ENCODE peak calls at places on chromosomes 1 and 21, in eight cellular contexts. B is ovary, L is breast epithelium, S is hepatocyte, V is left ventricle myocardium inferior, C is BJ, N is AG04450, G is esophagus squamous epithelium. K is an unnamed sample.

GRCh38 chr1:12376236-12377064 is 146.6 kb downstream of the VPS13D start:
- DNase-seq in B (no peak), L (no peak), S (peak), V (no peak), C (no peak), N (no peak), G (no peak), K (no peak)

GRCh38 chr1:206982216-206982615 is 12.0 kb upstream of the FCAMR start:
- DNase-seq in B (no peak), L (no peak), S (peak), V (peak), C (no peak), N (no peak), G (no peak), K (peak)

GRCh38 chr21:39125752-39126485 is 57.3 kb downstream of the PSMG1 start:
- DNase-seq in B (peak), L (no peak), S (peak), V (no peak), C (no peak), N (peak), G (no peak), K (peak)

GRCh38 chr1:94745742-94746141 is 74.4 kb upstream of the SLC44A3 start:
- DNase-seq in B (no peak), L (no peak), S (no peak), V (no peak), C (no peak), N (no peak), G (no peak), K (no peak)

GRCh38 chr1:151833172-151833571 is 1.6 kb upstream of the RORC start:
- DNase-seq in B (no peak), L (no peak), S (no peak), V (no peak), C (no peak), N (no peak), G (no peak), K (no peak)

GRCh38 chr1:106972074-106972473 is 84.4 kb upstream of the PRMT6 start:
- DNase-seq in B (no peak), L (no peak), S (no peak), V (no peak), C (no peak), N (no peak), G (no peak), K (no peak)

GRCh38 chr1:222019029-222019428 is 277.1 kb upstream of the DUSP10 start:
- DNase-seq in B (no peak), L (no peak), S (no peak), V (no peak), C (no peak), N (no peak), G (no peak), K (no peak)

GRCh38 chr1:93662481-93663190 is 19.0 kb downstream of the BCAR3 start:
- DNase-seq in B (no peak), L (no peak), S (peak), V (no peak), C (no peak), N (no peak), G (no peak), K (no peak)

GRCh38 chr1:117231748-117232373 is 21.1 kb upstream of the VTCN1 start:
- DNase-seq in B (peak), L (no peak), S (peak), V (no peak), C (no peak), N (no peak), G (no peak), K (no peak)

GRCh38 chr1:164759144-164759920 is 200.3 kb downstream of the PBX1 start:
- DNase-seq in B (no peak), L (no peak), S (no peak), V (no peak), C (no peak), N (no peak), G (no peak), K (no peak)

GRCh38 chr1:194225781-194226180 is 1039.4 kb upstream of the B3GALT2 start:
- DNase-seq in B (no peak), L (no peak), S (no peak), V (no peak), C (no peak), N (no peak), G (no peak), K (no peak)

GRCh38 chr21:35072960-35073359 is 23.9 kb upstream of the RUNX1 start:
- DNase-seq in B (peak), L (no peak), S (peak), V (peak), C (no peak), N (peak), G (no peak), K (peak)

GRCh38 chr1:86621286-86621685 is 74.4 kb downstream of the CLCA4 start:
- DNase-seq in B (no peak), L (no peak), S (no peak), V (no peak), C (no peak), N (no peak), G (no peak), K (no peak)

GRCh38 chr1:7278045-7278444 is 492.8 kb downstream of the CAMTA1 start:
- DNase-seq in B (no peak), L (no peak), S (no peak), V (no peak), C (no peak), N (no peak), G (no peak), K (no peak)

GRCh38 chr1:40880813-40881549 is 18.8 kb upstream of the CITED4 start:
- DNase-seq in B (no peak), L (no peak), S (no peak), V (no peak), C (no peak), N (no peak), G (no peak), K (no peak)

GRCh38 chr1:210597555-210598134 is 268.9 kb downstream of the HHAT start:
- DNase-seq in B (no peak), L (no peak), S (peak), V (no peak), C (peak), N (peak), G (no peak), K (no peak)

GRCh38 chr1:17119076-17119743 is at the start of gene PADI2:
- DNase-seq in B (peak), L (peak), S (peak), V (peak), C (no peak), N (no peak), G (no peak), K (peak)

GRCh38 chr1:71494163-71494562 is 413.3 kb upstream of the ZRANB2 start:
- DNase-seq in B (no peak), L (no peak), S (no peak), V (no peak), C (no peak), N (no peak), G (no peak), K (no peak)

GRCh38 chr21:36705679-36706481 is 7.0 kb downstream of the SIM2 start:
- DNase-seq in B (no peak), L (no peak), S (no peak), V (no peak), C (no peak), N (no peak), G (no peak), K (no peak)

DNA sequence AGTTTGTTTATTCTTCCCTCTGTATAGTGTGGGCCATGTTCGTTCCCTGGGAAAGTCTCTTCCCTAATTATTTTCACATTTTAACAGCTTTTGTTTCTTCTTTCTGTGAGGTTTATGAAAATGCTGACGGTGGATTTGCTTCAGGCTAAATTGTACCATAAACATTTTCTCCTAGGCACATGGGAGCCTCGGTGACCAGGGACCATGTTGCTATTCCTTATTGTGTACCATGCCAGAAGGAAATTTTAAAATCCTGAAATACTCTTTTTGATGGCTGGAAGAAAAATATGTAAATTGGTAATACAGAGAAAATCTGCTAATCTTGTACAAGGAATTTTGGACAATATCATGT is 230.1 kb upstream of the JUN start:
- DNase-seq in B (no peak), L (no peak), S (no peak), V (no peak), C (no peak), N (no peak), G (no peak), K (no peak)
- H3K4me3 ChIP-seq in B (no peak), L (no peak), S (no peak), V (peak), C (no peak), N (no peak), G (peak), K (peak)

DNA sequence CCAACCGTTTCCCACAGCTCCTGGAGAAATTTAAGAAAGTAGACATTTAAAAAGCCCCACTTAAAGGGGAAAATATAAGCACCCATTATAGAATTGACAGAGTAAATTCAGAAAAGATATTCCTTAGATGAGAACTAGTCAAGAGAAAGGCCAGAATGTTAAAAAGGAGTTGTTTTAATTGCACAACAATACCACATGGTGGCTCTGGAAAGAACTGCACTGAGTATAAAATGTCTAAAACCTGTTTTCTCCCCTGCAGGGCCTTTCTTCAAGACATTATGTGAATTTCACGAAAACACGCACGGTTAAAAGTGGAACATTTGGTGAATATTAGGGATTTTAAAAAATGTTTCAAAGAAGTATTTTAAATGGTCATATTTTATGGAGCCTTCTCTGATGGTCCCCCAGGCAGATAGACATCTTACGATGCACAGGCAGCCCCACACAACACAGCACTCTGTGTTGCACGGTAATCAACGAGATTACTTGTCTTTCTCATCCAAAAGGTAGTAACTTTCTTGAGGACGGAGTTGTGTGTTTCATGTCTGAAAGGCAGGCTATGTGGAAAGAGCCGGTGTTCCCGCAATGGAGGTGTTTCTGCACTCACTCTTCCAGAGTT is 101.9 kb downstream of the PRRX1 start:
- DNase-seq in B (no peak), L (no peak), S (peak), V (no peak), C (no peak), N (peak), G (no peak), K (no peak)
- TF ChIP-seq CTCF in B (peak), L (peak), S (peak), V (peak), C (peak), N (peak), G (no peak), K (peak)

GRCh38 chr1:54711536-54711935 is 4.1 kb upstream of the TTC4 start:
- DNase-seq in B (no peak), L (no peak), S (no peak), V (no peak), C (no peak), N (no peak), G (no peak), K (no peak)

GRCh38 chr1:54715493-54716298 is at the start of gene TTC4:
- DNase-seq in B (peak), L (peak), S (peak), V (peak), C (peak), N (peak), G (no peak), K (peak)

GRCh38 chr1:54710841-54711240 is 4.8 kb upstream of the TTC4 start:
- DNase-seq in B (no peak), L (no peak), S (no peak), V (no peak), C (no peak), N (no peak), G (no peak), K (no peak)

GRCh38 chr1:54716299-54717047 is 812 bp downstream of the TTC4 start:
- DNase-seq in B (no peak), L (no peak), S (no peak), V (no peak), C (peak), N (no peak), G (no peak), K (no peak)

DNA sequence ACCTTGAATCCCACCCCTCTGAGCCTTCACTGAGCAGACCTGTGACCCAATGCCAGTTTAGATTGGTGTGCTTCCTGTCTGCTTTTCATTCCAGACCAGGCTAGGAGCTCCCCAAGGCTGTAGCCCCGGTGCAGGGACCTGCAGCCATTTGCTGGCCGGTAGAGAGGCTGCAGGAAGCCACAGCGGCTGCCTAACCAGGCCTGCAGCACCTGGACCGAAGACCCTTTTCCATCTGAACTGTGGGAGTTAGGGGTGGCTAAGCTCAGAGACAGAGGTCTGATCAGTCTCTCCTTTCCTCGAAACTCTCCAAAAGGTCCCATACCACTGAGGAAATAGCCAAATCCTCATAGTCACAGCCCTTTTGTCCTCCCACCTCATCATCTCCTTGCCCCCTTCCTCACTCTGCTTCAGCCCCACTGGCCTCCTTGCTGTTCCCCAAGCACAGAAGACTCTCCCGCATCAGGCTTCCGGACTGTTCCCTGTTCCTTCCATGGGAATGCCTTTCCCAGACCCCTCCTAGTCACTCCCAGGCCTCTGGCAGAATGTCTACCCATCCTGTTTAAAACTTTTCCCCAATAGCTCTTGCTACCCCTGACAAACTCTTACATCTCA is 674 bp upstream of the TTC4 start:
- DNase-seq in B (no peak), L (no peak), S (no peak), V (no peak), C (no peak), N (no peak), G (no peak), K (no peak)
- H3K4me3 ChIP-seq in B (peak), L (peak), S (peak), V (peak), C (peak), N (peak), G (peak), K (peak)

GRCh38 chr1:178614286-178614685 is 101.4 kb downstream of the TEX35 start:
- DNase-seq in B (no peak), L (no peak), S (no peak), V (no peak), C (no peak), N (no peak), G (no peak), K (no peak)
- TF ChIP-seq CTCF in B (no peak), L (no peak), S (no peak), V (no peak), C (no peak), N (no peak), G (no peak), K (no peak)

GRCh38 chr1:14735861-14736260 is 137.4 kb downstream of the KAZN start:
- DNase-seq in B (no peak), L (no peak), S (no peak), V (no peak), C (no peak), N (no peak), G (no peak), K (no peak)

GRCh38 chr1:14733779-14734140 is 135.3 kb downstream of the KAZN start:
- DNase-seq in B (no peak), L (no peak), S (no peak), V (no peak), C (no peak), N (no peak), G (no peak), K (no peak)

GRCh38 chr1:14733053-14733778 is 134.7 kb downstream of the KAZN start:
- DNase-seq in B (no peak), L (no peak), S (peak), V (no peak), C (no peak), N (no peak), G (no peak), K (no peak)

GRCh38 chr1:14737561-14738094 is 139.1 kb downstream of the KAZN start:
- DNase-seq in B (no peak), L (peak), S (no peak), V (no peak), C (no peak), N (no peak), G (no peak), K (no peak)

DNA sequence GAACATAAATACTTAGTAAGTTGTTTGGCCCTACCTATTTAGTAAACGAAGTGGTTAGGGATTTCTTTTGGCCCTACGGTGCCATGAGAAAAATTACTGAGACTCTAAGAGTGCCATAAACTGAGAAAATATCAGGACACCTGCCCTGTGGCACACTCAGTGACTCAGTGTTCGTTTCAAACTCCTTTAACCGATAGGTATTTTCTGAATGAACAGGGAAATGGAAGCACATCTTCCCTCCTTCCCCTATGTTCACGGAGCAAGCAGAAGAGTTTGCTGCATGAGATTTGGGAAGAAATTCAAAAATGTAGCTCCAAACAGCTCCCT is 134.2 kb downstream of the KAZN start:
- DNase-seq in B (no peak), L (no peak), S (no peak), V (no peak), C (no peak), N (no peak), G (no peak), K (no peak)
- H3K4me3 ChIP-seq in B (no peak), L (no peak), S (no peak), V (no peak), C (no peak), N (no peak), G (no peak), K (no peak)

K was measured in heart right ventricle.